ENCODE peak calls at places on chromosomes 11 and 22, in seven cellular contexts. Z, V, J, L, I, W and B are unnamed samples.
A peak's percentile ranks its signal among the peaks of the same experiment; 100 is the strongest.

GRCh38 chr11:84146826-84147225 is 860.7 kb upstream of the CCDC90B start:
- DNase-seq in I (no peak), L (no peak), W (no peak), Z (no peak), V (no peak), J (no peak), B (no peak)

GRCh38 chr11:7688238-7688826 is 15.0 kb upstream of the CYB5R2 start:
- DNase-seq in Z (peak; percentile 68), V (no peak), J (no peak), W (peak; percentile 13), I (no peak), L (peak; percentile 31), B (peak; percentile 36)

GRCh38 chr11:60777572-60777971 is 7.6 kb upstream of the MS4A10 start:
- DNase-seq in W (peak; percentile 67), J (no peak), V (no peak), L (peak; percentile 82), Z (peak; percentile 89), I (peak; percentile 44), B (peak; percentile 59)

GRCh38 chr22:50247748-50248147 is 2.9 kb upstream of the TUBGCP6 start:
- DNase-seq in Z (peak; percentile 79), L (peak; percentile 61), W (peak; percentile 67), V (no peak), I (no peak), J (no peak), B (peak; percentile 56)

GRCh38 chr11:113114452-113115027 is 153.3 kb downstream of the NCAM1 start:
- DNase-seq in W (peak; percentile 46), J (peak; percentile 60), I (peak; percentile 52), Z (peak; percentile 64), L (peak; percentile 8), V (peak; percentile 60), B (peak; percentile 64)

GRCh38 chr11:8018742-8019631 is 31.9 kb downstream of the EIF3F start:
- DNase-seq in J (peak; percentile 83), L (peak; percentile 69), V (peak; percentile 81), Z (peak; percentile 88), I (peak; percentile 79), W (peak; percentile 65), B (peak; percentile 63)

GRCh38 chr11:45828996-45829395 is 18.3 kb upstream of the CRY2 start:
- DNase-seq in Z (no peak), L (no peak), V (no peak), I (no peak), J (no peak), W (no peak), B (no peak)

GRCh38 chr11:62709262-62710000 is 2.0 kb downstream of the GNG3 start:
- DNase-seq in L (peak; percentile 97), I (peak; percentile 98), J (peak; percentile 97), W (peak; percentile 97), Z (peak; percentile 99), V (peak; percentile 97), B (peak; percentile 98)

GRCh38 chr22:24515025-24515338 is 19.9 kb downstream of the UPB1 start:
- DNase-seq in I (no peak), J (no peak), W (no peak), L (no peak), V (no peak), Z (no peak), B (no peak)

GRCh38 chr11:82634091-82634490 is 99.6 kb downstream of the FAM181B start:
- DNase-seq in Z (no peak), I (no peak), V (no peak), J (no peak), L (no peak), W (no peak), B (no peak)

GRCh38 chr11:122678406-122678805 is 22.9 kb downstream of the UBASH3B start:
- DNase-seq in V (no peak), I (no peak), Z (no peak), L (no peak), W (no peak), J (no peak), B (no peak)

DNA sequence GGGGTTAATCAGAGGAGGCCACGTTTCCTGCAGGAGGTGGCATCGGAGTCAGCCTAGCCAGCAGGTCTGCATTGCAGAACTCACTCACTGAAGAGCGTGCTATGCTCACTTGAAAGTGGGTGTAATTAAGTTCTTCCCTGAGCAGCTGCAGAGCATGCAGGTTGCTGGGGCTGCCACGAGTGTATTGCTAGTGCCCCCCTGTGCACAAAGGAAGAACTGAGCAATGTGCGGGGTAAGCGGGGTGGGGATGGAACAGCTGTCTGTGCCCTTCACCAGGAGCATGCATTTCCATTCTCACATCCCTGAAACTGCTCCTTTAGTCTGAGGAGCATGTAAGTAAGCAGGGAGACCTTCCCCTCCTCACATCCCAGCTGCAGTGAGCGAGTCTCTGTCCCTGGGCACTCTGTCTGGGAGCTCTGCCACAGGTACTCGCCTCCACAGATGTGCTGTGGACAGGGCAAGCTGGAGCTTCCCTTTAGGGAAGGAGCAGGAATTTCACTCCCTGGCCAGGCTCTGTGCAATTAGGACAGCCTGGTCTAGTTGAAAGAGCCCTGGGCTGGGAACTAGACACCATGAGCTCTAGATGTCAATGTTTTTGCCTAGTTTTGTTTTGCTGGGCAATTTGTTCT is 1031.8 kb downstream of the NTM start:
- DNase-seq in J (peak; percentile 65), W (peak; percentile 59), Z (peak; percentile 64), L (peak; percentile 51), V (no peak), I (peak; percentile 25), B (peak; percentile 62)
- TF ChIP-seq CTCF in J (peak; percentile 87), W (peak; percentile 28), Z (peak; percentile 59), L (peak; percentile 60), V (no peak), I (peak; percentile 27), B (peak; percentile 66)

DNA sequence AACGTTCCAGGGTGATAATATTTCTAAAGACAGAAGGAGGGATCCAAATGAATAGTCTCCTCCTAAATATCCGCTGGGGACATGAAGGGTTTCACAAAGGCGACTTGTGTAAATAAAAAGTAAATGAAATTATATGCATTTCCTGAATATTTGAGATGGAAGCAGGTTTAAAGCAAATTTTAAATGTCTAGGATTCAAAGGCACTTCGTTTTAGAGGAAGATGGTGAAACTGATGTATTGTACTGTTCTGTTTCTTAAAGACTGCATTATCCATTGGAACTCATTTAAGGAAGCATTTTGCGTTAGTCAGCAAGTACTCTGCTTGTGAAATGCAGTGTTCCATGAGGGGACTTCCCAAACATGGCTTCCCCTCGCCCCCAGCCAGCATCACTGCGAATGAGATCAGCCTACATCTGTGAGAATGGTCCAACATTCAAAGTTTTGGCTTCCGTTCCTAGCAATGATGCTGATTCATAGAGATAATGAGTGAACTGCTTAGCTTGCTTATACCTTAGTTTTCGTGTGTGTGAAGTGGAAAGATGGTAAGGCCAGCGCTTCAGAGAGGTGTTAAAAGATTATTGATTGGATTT is 1.5 kb downstream of the RAB39A start:
- DNase-seq in I (no peak), V (no peak), J (no peak), L (no peak), W (peak; percentile 12), Z (no peak), B (no peak)
- H3K4me3 ChIP-seq in I (no peak overlapping the region), V (no peak overlapping the region), J (peak overlapping the region; percentile 74), L (no peak overlapping the region), W (no peak overlapping the region), Z (no peak overlapping the region), B (no peak overlapping the region)

GRCh38 chr11:1916132-1916985 is 3.1 kb upstream of the TNNT3 start:
- DNase-seq in W (no peak), I (peak; percentile 28), Z (no peak), L (no peak), V (peak; percentile 49), J (no peak), B (no peak)

GRCh38 chr11:1916986-1917522 is 2.4 kb upstream of the TNNT3 start:
- DNase-seq in L (no peak), W (no peak), I (no peak), Z (no peak), J (no peak), V (peak; percentile 50), B (no peak)

GRCh38 chr11:1918436-1919315 is 827 bp upstream of the TNNT3 start:
- DNase-seq in L (no peak), I (no peak), W (no peak), V (peak; percentile 53), J (no peak), Z (no peak), B (no peak)

GRCh38 chr11:1919428-1920127 is at the start of gene TNNT3:
- DNase-seq in Z (no peak), I (peak; percentile 69), L (no peak), W (no peak), V (peak; percentile 73), J (no peak), B (no peak)

DNA sequence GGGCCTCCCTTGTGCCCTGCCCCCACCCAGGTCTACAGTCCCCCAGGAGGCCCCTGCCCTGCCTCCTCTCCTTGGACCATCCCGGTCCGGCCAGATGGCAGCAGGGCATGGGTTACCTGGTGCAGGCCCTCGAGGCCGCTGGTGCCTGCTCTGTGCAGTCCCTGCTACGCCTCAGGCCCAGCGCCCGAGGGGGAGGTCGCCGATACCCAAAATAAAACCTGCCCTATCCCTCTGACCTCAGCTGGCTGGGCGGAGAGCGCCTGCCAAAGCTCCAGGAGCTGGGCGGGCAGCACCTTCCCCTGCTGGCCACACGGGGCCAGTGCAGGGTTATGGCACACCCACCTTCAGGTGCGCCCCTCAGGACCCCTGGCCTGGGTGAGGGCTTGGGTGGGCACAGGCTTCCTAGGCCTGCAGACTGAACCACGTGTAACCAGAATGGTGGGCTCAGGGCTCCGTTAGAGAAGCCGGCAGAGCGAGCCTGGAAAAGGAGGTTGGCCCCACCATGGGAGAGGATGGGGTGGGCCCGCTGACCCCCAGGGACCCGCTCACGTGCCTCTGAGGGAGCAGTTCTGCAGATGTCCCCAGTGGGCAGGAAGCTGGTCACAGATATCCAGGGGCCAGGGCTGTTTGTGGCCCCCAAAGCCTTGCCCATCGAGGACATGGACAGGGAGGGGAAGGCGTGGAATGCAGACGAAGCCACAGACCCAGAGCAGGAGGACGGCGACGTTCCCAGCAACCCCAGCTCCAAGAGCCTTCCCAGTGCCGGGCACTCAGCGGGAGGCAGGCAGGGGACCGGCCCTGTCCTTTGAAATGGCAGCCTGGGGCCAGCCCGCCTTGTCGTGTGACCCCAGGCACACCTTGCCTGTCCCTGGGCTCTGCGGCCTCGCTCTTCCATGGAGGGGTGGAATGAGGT is 1.7 kb upstream of the TNNT3 start:
- DNase-seq in Z (no peak), V (peak; percentile 72), J (no peak), W (no peak), L (no peak), I (peak; percentile 66), B (no peak)
- TF ChIP-seq CTCF in Z (no peak), V (peak; percentile 45), J (peak; percentile 64), W (peak; percentile 30), L (no peak), I (peak; percentile 62), B (peak; percentile 43)

DNA sequence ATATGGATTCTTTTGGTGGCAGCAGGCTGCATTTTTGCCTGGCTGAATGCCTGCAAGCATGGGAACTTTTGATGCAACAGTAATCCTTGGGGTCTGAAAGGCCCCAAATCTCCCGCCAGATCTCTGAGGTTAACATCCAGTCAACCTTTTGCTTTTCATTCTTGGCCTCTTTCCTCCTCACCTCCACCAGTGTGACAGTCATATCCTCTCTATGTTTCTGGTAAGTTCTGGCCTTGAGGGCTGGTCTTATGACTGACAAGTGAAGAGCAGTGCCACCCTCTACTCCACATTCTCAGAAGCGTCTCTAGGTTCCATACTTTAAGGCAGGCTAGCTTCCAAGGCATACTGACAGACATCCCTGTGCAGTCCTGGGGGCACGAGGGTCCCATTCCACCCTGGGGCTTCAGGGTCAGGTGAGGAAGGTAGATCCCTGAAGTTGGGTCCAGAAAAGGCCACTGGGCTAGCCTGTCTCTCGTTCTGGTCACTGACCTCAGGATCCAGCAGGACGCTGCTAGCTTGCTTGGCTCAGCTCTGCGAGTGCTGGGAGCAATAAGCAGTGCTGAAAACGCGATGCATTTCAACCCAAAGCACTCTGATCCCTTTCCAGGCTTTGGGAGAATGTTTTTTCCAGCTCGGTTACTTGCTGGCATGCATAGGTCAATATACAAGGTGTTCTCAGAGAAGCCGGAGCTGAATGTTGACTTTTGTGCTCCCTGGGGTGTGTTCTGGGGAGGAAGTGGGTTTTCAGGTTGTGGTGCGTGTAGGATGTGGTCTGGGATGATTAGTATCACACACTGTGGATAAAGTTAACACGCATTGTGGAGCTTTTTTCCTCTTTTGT is 75.2 kb downstream of the PTPRJ start:
- DNase-seq in Z (peak; percentile 16), J (no peak), W (peak; percentile 92), V (no peak), I (no peak), L (peak; percentile 47), B (peak; percentile 87)
- H3K4me3 ChIP-seq in Z (no peak overlapping the region), J (no peak overlapping the region), W (no peak overlapping the region), V (no peak overlapping the region), I (no peak overlapping the region), L (no peak overlapping the region), B (no peak overlapping the region)